ENCODE peak calls at places on chromosome 19, in ten cellular contexts. L is H1, S is spleen, F is A549, K is IMR-90, Z is heart left ventricle, D is ovary, B is breast epithelium, A is uterus, G is transverse colon. C is an unnamed sample.

GRCh38 chr19:58569943-58570670 is 3.0 kb downstream of the MZF1 start:
- DNase-seq in Z (no peak), K (no peak), G (peak), S (peak), B (no peak), L (no peak), F (no peak), A (peak), D (peak), C (peak)

GRCh38 chr19:2150794-2151338 is 500 bp downstream of the AP3D1 start:
- DNase-seq in B (peak), K (no peak), A (no peak), L (peak), Z (no peak), G (peak), S (peak), F (no peak), D (no peak), C (no peak)

GRCh38 chr19:31351212-31352193 is 2.3 kb upstream of the TSHZ3 start:
- DNase-seq in F (peak), Z (peak), S (peak), K (peak), B (no peak), L (peak), A (peak), G (peak), D (peak), C (no peak)

GRCh38 chr19:35023428-35023827 is 6.8 kb upstream of the SCN1B start:
- DNase-seq in F (no peak), Z (no peak), L (no peak), S (no peak), K (no peak), G (no peak), A (no peak), B (no peak), D (no peak), C (no peak)

GRCh38 chr19:18193388-18194207 is 580 bp downstream of the MPV17L2 start:
- DNase-seq in B (no peak), G (no peak), D (peak), S (peak), L (no peak), A (peak), Z (no peak), K (no peak), F (no peak), C (no peak)

GRCh38 chr19:18420931-18421330 is 1.7 kb downstream of the SSBP4 start:
- DNase-seq in Z (no peak), A (peak), S (no peak), K (no peak), G (no peak), B (no peak), L (no peak), F (no peak), D (no peak), C (no peak)

GRCh38 chr19:12792853-12793289 is 1.6 kb downstream of the JUNB start:
- DNase-seq in Z (no peak), L (no peak), S (no peak), D (no peak), F (no peak), G (peak), K (no peak), B (no peak), A (no peak), C (no peak)

GRCh38 chr19:46196410-46197124 is 33.0 kb upstream of the IGFL1 start:
- DNase-seq in K (no peak), F (no peak), A (no peak), L (no peak), G (no peak), Z (no peak), S (no peak), D (no peak), B (no peak), C (no peak)

GRCh38 chr19:41096353-41096752 is 8.1 kb downstream of the CYP2A13 start:
- DNase-seq in S (no peak), K (no peak), D (no peak), L (no peak), A (no peak), F (no peak), B (no peak), Z (no peak), G (no peak), C (no peak)

GRCh38 chr19:4284176-4284958 is 5.3 kb downstream of the SHD start:
- DNase-seq in B (no peak), K (no peak), A (no peak), S (no peak), G (peak), L (peak), Z (no peak), D (no peak), F (peak), C (no peak)

GRCh38 chr19:3459322-3459881 is 20.9 kb downstream of the SMIM24 start:
- DNase-seq in K (peak), S (no peak), G (peak), Z (peak), B (peak), D (peak), A (peak), F (peak), L (no peak), C (peak)

GRCh38 chr19:35673121-35673804 is 6.9 kb downstream of the UPK1A start:
- DNase-seq in A (no peak), K (peak), B (no peak), L (peak), D (no peak), S (peak), Z (no peak), G (peak), F (peak), C (no peak)

GRCh38 chr19:11674067-11674492 is 64.7 kb downstream of the ZNF823 start:
- DNase-seq in S (no peak), A (no peak), L (peak), G (no peak), K (no peak), Z (no peak), B (no peak), F (no peak), D (no peak), C (no peak)

GRCh38 chr19:7442423-7442822 is 46.4 kb downstream of the PEX11G start:
- DNase-seq in A (peak), F (no peak), G (no peak), B (no peak), D (no peak), Z (peak), K (no peak), L (no peak), S (no peak), C (peak)

GRCh38 chr19:7441468-7442146 is 47.2 kb downstream of the PEX11G start:
- DNase-seq in D (no peak), L (no peak), K (no peak), B (no peak), F (no peak), Z (no peak), A (no peak), G (no peak), S (no peak), C (no peak)

GRCh38 chr19:7447648-7448047 is 41.2 kb downstream of the PEX11G start:
- DNase-seq in Z (no peak), L (no peak), G (no peak), A (no peak), B (no peak), F (no peak), K (no peak), D (no peak), S (no peak), C (no peak)

GRCh38 chr19:7444042-7444441 is 44.8 kb downstream of the PEX11G start:
- DNase-seq in G (no peak), A (no peak), K (no peak), F (no peak), L (no peak), B (no peak), S (no peak), Z (no peak), D (no peak), C (no peak)

DNA sequence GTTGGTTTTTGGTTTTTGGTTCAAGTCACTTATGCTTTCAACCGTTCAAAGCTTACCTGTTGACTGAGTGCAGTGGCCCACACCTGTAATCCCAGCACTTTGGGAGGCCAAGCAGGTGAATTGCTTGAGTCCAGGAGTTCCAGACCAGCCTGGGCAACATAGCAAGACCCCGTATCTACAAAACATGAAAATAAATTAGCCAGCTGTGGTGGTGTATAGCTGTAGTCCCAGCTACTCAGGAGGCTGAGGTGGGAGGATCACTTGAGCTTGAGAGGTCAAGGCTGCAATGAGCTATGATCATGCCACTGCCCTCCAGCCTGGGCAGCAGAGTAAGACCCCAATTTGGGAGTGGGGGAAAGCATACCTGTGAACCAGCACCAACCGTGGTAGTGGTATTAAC is 43.7 kb downstream of the PEX11G start:
- DNase-seq in D (no peak), F (no peak), A (no peak), L (no peak), B (no peak), G (no peak), S (no peak), K (no peak), Z (no peak), C (no peak)
- TF ChIP-seq POLR2A in D (no peak), F (no peak), A (no peak), L (no peak), B (no peak), G (no peak), S (no peak), K (no peak), Z (no peak), C (no peak)

GRCh38 chr19:54484451-54484850 is 11.4 kb upstream of the CDC42EP5 start:
- DNase-seq in F (no peak), Z (no peak), B (no peak), D (no peak), S (no peak), K (no peak), G (no peak), L (no peak), A (no peak), C (no peak)
- H3K4me3 ChIP-seq in F (no peak), Z (no peak), B (no peak), D (no peak), S (no peak), K (no peak), G (no peak), L (no peak), A (no peak), C (no peak)

GRCh38 chr19:39370735-39371134 is 20.2 kb downstream of the PAF1 start:
- DNase-seq in K (no peak), S (no peak), Z (no peak), F (no peak), G (no peak), B (no peak), D (no peak), A (no peak), L (no peak), C (no peak)
- H3K27ac ChIP-seq in K (no peak), S (peak), Z (no peak), F (no peak), G (no peak), B (peak), D (no peak), A (peak), L (no peak), C (no peak)

DNA sequence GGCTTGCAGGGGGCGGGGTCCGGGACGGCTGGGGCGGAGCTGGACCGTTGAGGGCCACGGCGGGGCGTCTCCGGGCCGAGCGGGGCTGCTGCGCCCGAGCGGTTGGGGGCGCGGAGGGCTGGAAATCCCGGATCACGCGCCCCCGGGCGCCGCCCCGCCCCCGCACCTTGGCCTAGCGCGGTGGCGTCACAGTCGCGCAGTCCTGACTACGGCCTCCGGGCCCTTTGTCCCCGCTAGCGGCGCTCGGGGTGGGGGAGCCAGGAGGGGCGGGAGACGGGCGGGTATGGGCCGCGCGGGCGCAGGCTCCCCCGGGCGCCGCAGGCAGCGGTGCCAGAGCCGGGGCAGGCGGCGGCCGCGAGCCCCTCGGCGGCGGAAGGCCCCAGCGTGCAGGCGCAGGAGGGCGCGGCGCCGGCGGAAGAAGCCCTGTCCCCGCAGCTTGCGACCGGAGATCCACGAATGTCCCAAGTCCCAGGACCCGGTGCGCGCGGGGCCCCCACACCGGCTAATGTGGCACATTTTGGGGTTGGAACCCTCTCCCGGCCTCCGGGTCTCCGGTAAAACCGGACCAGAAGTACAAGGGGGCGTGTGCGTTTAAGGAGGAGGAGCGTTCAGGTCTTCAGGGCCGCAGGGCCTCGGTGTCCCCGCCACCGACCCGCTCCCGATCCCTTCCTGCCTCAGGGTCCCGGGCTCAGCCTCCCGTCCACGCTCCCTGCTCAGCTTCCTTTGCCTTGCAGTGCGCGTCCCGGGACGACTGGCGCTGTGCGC is 840 bp downstream of the GPX4 start:
- DNase-seq in A (peak), B (no peak), Z (peak), G (peak), L (peak), D (peak), S (peak), K (peak), F (no peak), C (peak)
- TF ChIP-seq POLR2A in A (no peak), B (no peak), Z (no peak), G (no peak), L (peak), D (no peak), S (no peak), K (peak), F (no peak), C (peak)

GRCh38 chr19:50819636-50820035 is 4.0 kb downstream of the KLK1 start:
- DNase-seq in A (no peak), B (no peak), K (no peak), L (no peak), Z (no peak), G (no peak), F (no peak), S (no peak), D (no peak), C (no peak)
- H3K4me3 ChIP-seq in A (no peak), B (no peak), K (no peak), L (peak), Z (no peak), G (no peak), F (no peak), S (no peak), D (no peak), C (no peak)

C was measured in gastrocnemius medialis.